ENCODE peak calls at places on chromosomes 16 and 17, in four cellular contexts. A, L, M and Y are unnamed samples. For H3K27me3, the result is how much of the 10 kb centered on the place peaks cover.

GRCh38 chr17:82848022-82848592 is 8.3 kb upstream of the ZNF750 start:
- DNase-seq in A (no peak), L (peak), M (no peak), Y (peak)

GRCh38 chr16:57690782-57691471 is 3.7 kb upstream of the DRC7 start:
- DNase-seq in A (peak), L (peak), M (no peak), Y (no peak)

GRCh38 chr16:50940275-50940854 is 198.5 kb downstream of the CYLD start:
- DNase-seq in A (no peak), L (no peak), M (no peak), Y (no peak)

GRCh38 chr17:19262650-19263620 is 25.8 kb downstream of the EPN2 start:
- DNase-seq in A (no peak), L (peak), M (no peak), Y (peak)

GRCh38 chr17:75808905-75809621 is 24.5 kb downstream of the UNK start:
- DNase-seq in A (peak), L (peak), M (peak), Y (no peak)

GRCh38 chr16:30472328-30472942 is at the start of gene ITGAL:
- DNase-seq in A (no peak), L (no peak), M (peak), Y (no peak)

GRCh38 chr17:19928299-19928698 is 49.3 kb downstream of the AKAP10 start:
- DNase-seq in A (no peak), L (peak), M (no peak), Y (no peak)

GRCh38 chr17:57819273-57819672 is 30.6 kb downstream of the MRPS23 start:
- DNase-seq in A (no peak), L (no peak), M (no peak), Y (no peak)

GRCh38 chr17:5837055-5837491 is 233.1 kb upstream of the WSCD1 start:
- DNase-seq in A (no peak), L (peak), M (no peak), Y (peak)

GRCh38 chr17:72118588-72119279 is 2.1 kb upstream of the SOX9 start:
- DNase-seq in A (peak), L (peak), M (peak), Y (peak)

GRCh38 chr16:53766304-53767016 is 62.5 kb downstream of the FTO start:
- DNase-seq in A (no peak), L (peak), M (no peak), Y (peak)

GRCh38 chr16:48188449-48189102 is 32.8 kb upstream of the ABCC12 start:
- DNase-seq in A (no peak), L (no peak), M (peak), Y (no peak)

GRCh38 chr17:30244853-30245385 is 9.4 kb upstream of the SLC6A4 start:
- DNase-seq in A (peak), L (peak), M (no peak), Y (no peak)

GRCh38 chr16:84791088-84791487 is 28.7 kb upstream of the CRISPLD2 start:
- DNase-seq in A (no peak), L (peak), M (no peak), Y (no peak)

GRCh38 chr17:22669721-22670120 is 977.4 kb downstream of the KCNJ18 start:
- DNase-seq in A (no peak), L (no peak), M (no peak), Y (no peak)

GRCh38 chr16:4656221-4656620 is 31.6 kb downstream of the MGRN1 start:
- DNase-seq in A (no peak), L (no peak), M (no peak), Y (no peak)

GRCh38 chr17:3828151-3828851 is 17.7 kb downstream of the NCBP3 start:
- DNase-seq in A (no peak), L (peak), M (no peak), Y (no peak)

GRCh38 chr17:67575325-67575724 is 142.4 kb upstream of the NOL11 start:
- DNase-seq in A (peak), L (no peak), M (peak), Y (no peak)

GRCh38 chr17:81218991-81219390 is 3.8 kb downstream of the CEP131 start:
- DNase-seq in A (no peak), L (no peak), M (no peak), Y (no peak)

GRCh38 chr17:20073056-20073979 is 64.2 kb downstream of the SPECC1 start:
- DNase-seq in A (peak), L (peak), M (no peak), Y (no peak)

GRCh38 chr17:57999496-58000017 is 7.5 kb downstream of the SRSF1 start:
- DNase-seq in A (peak), L (peak), M (peak), Y (peak)

GRCh38 chr16:50819706-50820105 is 77.8 kb downstream of the CYLD start:
- DNase-seq in A (no peak), L (no peak), M (no peak), Y (no peak)

GRCh38 chr17:15652960-15653359 is 31.2 kb downstream of the TRIM16 start:
- DNase-seq in A (no peak), L (no peak), M (no peak), Y (no peak)

GRCh38 chr17:15648384-15648783 is 28.9 kb upstream of the FBXW10B start:
- DNase-seq in A (peak), L (no peak), M (no peak), Y (no peak)

GRCh38 chr17:15649861-15650391 is 30.4 kb upstream of the FBXW10B start:
- DNase-seq in A (no peak), L (peak), M (no peak), Y (peak)

GRCh38 chr17:15651583-15652110 is 32.1 kb upstream of the FBXW10B start:
- DNase-seq in A (peak), L (peak), M (peak), Y (peak)

GRCh38 chr17:15651001-15651582 is 31.6 kb upstream of the FBXW10B start:
- DNase-seq in A (no peak), L (no peak), M (no peak), Y (no peak)
- H3K9ac ChIP-seq in A (peak), L (peak), M (no peak), Y (peak)

DNA sequence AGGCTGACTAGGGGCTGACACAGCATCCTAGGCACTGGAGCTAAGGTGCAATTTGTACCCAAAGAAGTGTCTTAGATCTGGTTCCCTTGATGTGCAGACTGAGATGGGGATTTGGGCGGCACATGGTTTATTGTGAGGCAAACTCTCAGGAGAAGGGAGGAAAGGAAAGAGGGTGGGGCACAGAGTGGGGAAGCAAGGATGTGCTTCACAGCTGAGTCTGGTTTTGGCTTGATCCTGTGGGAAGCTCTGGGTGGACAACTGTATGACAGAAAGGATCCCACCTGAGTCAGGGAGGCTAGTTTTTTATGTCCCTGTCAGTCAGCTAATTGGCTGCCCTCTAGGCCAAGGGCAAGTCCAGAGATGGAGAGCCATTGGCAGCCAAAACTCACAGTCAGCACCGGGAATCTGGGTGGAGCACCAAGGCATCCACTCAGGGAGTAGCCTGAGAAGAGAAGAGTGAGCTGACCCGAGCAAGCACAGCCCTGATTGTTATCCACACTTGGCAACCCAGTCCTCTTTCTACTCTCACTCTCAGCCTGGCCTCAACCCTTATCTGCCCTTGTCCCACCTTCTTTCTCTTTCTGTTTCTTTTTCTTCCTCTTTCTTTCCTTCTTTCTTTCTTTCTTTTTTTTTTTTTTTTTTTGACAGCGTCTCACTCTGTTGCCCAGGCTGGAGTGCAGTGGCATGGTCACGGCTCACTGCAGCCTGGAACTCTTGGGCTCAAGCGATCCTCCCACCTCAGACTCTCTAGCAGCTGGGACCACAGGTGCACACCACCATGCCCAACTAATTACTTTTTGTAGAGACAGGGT is 12.0 kb downstream of the ARL4D start:
- DNase-seq in A (no peak), L (no peak), M (no peak), Y (no peak)
- TF ChIP-seq FOS in A (no peak), L (no peak), M (no peak), Y (no peak)

DNA sequence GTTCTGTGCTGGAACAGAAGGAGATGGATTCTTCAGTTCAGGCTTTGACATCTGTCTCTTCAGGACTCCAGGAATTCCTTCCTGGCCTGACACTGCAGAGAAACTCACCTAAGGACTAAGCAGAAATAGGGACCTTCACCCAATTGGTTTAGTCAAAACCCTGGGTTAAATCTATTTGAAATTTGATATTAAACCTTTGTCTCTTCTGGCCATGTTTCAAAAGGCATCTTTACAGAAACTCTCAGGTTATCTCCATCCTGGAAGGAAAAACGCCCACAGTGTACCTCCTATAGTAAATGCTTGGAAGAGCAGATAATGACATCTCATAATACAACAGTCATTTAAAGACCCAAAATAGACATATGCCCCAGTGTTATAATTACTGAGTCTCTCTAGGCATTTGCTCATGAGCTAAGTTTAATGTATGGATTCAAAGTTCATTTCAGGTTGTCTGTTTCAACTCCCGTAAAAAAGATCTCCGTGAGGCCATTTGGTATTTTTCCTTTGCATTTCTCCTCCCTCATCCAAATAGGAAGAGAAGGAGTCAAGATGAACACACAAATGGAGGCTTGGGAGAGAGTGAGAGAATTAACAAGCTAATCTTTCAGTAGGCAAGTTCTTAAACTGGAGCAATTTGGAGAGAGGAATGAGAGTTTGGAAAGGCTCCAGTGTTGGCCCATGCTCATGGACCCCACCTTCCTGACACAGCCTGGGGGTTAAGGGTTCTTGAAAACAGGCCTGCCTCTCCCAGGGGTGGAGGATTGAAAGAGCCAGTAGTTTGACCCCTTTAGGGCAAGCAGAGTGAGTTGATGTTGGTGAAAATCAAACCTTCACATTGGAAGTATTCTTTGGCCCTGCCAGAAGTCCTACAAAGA is 5.8 kb upstream of the HOXB4 start:
- DNase-seq in A (peak), L (peak), M (no peak), Y (no peak)
- H3K27me3 ChIP-seq in A (under half), L (under half), M (under half), Y (under half)

GRCh38 chr17:73208139-73208827 is 15.4 kb downstream of the COG1 start:
- DNase-seq in A (no peak), L (no peak), M (no peak), Y (no peak)
- H3K9ac ChIP-seq in A (no peak), L (no peak), M (no peak), Y (no peak)

GRCh38 chr17:1398900-1399299 is 1.1 kb downstream of the YWHAE start:
- DNase-seq in A (peak), L (peak), M (no peak), Y (peak)
- TF ChIP-seq FOS in A (no peak), L (no peak), M (no peak), Y (no peak)

GRCh38 chr16:23920899-23921298 is 85.1 kb downstream of the PRKCB start:
- DNase-seq in A (no peak), L (no peak), M (no peak), Y (no peak)

GRCh38 chr16:23924138-23924537 is 88.4 kb downstream of the PRKCB start:
- DNase-seq in A (no peak), L (no peak), M (peak), Y (no peak)

GRCh38 chr16:23917621-23918020 is 81.8 kb downstream of the PRKCB start:
- DNase-seq in A (no peak), L (no peak), M (peak), Y (no peak)

GRCh38 chr16:23920446-23920845 is 84.7 kb downstream of the PRKCB start:
- DNase-seq in A (no peak), L (no peak), M (no peak), Y (no peak)

GRCh38 chr16:23922406-23922805 is 86.6 kb downstream of the PRKCB start:
- DNase-seq in A (no peak), L (no peak), M (no peak), Y (no peak)
- H3K27me3 ChIP-seq in A (under half), L (under half), M (under half), Y (under half)